ENCODE peak calls at places on chromosome 22, in six cellular contexts. T is activated T-cell treated with anti-CD3 and anti-CD28 coated beads, Interleukin-2, amount 50 U/mL, for 1 hour; F is NCI-H2081; E is mesendoderm; I is brain pericyte; U is dorsolateral prefrontal cortex. A is an unnamed sample.

GRCh38 chr22:21016644-21017420 is 1.9 kb downstream of the P2RX6 start:
- DNase-seq in E (no peak), U (no peak), I (no peak), F (no peak), T (no peak), A (no peak)

GRCh38 chr22:38305481-38306448 is 11.5 kb downstream of the CSNK1E start:
- DNase-seq in U (no peak), E (peak), F (peak), T (peak), I (no peak), A (peak)

GRCh38 chr22:28976588-28976987 is 85.0 kb downstream of the C22orf31 start:
- DNase-seq in I (no peak), U (no peak), E (no peak), T (no peak), F (no peak), A (no peak)

GRCh38 chr22:26708256-26709009 is 51.0 kb downstream of the MIAT start:
- DNase-seq in E (no peak), U (no peak), I (no peak), F (no peak), T (no peak), A (no peak)

GRCh38 chr22:38313384-38313955 is 3.8 kb downstream of the CSNK1E start:
- DNase-seq in T (no peak), I (peak), E (no peak), F (no peak), U (no peak), A (peak)

GRCh38 chr22:36369922-36370781 is 17.6 kb downstream of the MYH9 start:
- DNase-seq in F (no peak), T (peak), I (no peak), U (no peak), E (peak), A (peak)

GRCh38 chr22:32721328-32722180 is 80.0 kb upstream of the TIMP3 start:
- DNase-seq in E (no peak), F (no peak), U (no peak), T (no peak), I (no peak), A (no peak)

GRCh38 chr22:47206819-47207218 is 444.4 kb downstream of the TBC1D22A start:
- DNase-seq in F (no peak), E (no peak), U (no peak), I (no peak), T (peak), A (no peak)

GRCh38 chr22:36465232-36466021 is 16.0 kb downstream of the TXN2 start:
- DNase-seq in E (peak), T (no peak), U (no peak), I (no peak), F (no peak), A (no peak)

GRCh38 chr22:37098976-37099577 is 10.4 kb downstream of the TMPRSS6 start:
- DNase-seq in I (no peak), T (no peak), U (no peak), F (no peak), E (peak), A (no peak)

GRCh38 chr22:25051983-25052710 is 99.6 kb downstream of the KIAA1671 start:
- DNase-seq in T (no peak), F (peak), U (no peak), I (no peak), E (no peak), A (peak)

GRCh38 chr22:31083377-31083768 is 2.3 kb downstream of the SMTN start:
- DNase-seq in T (no peak), I (no peak), F (peak), U (no peak), E (no peak), A (peak)

GRCh38 chr22:19904174-19904856 is 37.3 kb upstream of the COMT start:
- DNase-seq in T (no peak), F (no peak), E (no peak), I (no peak), U (no peak), A (no peak)

GRCh38 chr22:40567106-40567505 is 69.4 kb downstream of the MRTFA start:
- DNase-seq in T (no peak), U (no peak), E (no peak), F (no peak), I (no peak), A (no peak)

GRCh38 chr22:49962012-49962750 is 1.6 kb downstream of the PIM3 start:
- DNase-seq in U (peak), T (peak), I (peak), F (peak), E (peak), A (peak)

GRCh38 chr22:35842954-35843353 is 125.3 kb downstream of the APOL5 start:
- DNase-seq in F (no peak), U (no peak), I (no peak), E (peak), T (no peak), A (peak)

GRCh38 chr22:43587574-43587973 is 175.8 kb downstream of the MPPED1 start:
- DNase-seq in T (no peak), E (no peak), F (no peak), I (no peak), U (no peak), A (no peak)

GRCh38 chr22:25362215-25362882 is 142.9 kb downstream of the CRYBB2 start:
- DNase-seq in T (peak), I (no peak), E (peak), U (peak), F (peak), A (peak)

GRCh38 chr22:49934891-49935557 is 16.6 kb downstream of the CRELD2 start:
- DNase-seq in F (no peak), I (no peak), U (no peak), E (no peak), T (peak), A (peak)

GRCh38 chr22:30340911-30341685 is 14.4 kb upstream of the TBC1D10A start:
- DNase-seq in I (no peak), U (peak), E (no peak), F (no peak), T (no peak), A (no peak)

GRCh38 chr22:26476705-26477340 is 6.8 kb downstream of the HPS4 start:
- DNase-seq in E (peak), U (no peak), I (no peak), T (no peak), F (no peak), A (no peak)

GRCh38 chr22:42184852-42185251 is 54.2 kb upstream of the CYP2D6 start:
- DNase-seq in E (no peak), T (no peak), I (no peak), U (no peak), F (no peak), A (no peak)

GRCh38 chr22:37284807-37285355 is 2.6 kb downstream of the CYTH4 start:
- DNase-seq in E (no peak), U (no peak), I (no peak), F (no peak), T (peak), A (no peak)

GRCh38 chr22:19105867-19106802 is 16.1 kb downstream of the DGCR2 start:
- DNase-seq in U (no peak), F (no peak), I (no peak), E (peak), T (peak), A (no peak)